ENCODE peak calls at places on chromosome 15, in six cellular contexts. J is endothelial cell, S is cardiac fibroblast, T is fibroblast of pulmonary artery, W is AG09319, E is lower leg skin. N is an unnamed sample.

GRCh38 chr15:66803182-66803729 is 101.2 kb downstream of the SMAD6 start:
- DNase-seq in J (peak), S (peak), T (peak), W (peak), E (peak), N (peak)

GRCh38 chr15:65638681-65639089 is 16.9 kb downstream of the SLC24A1 start:
- DNase-seq in J (peak), S (peak), T (peak), W (peak), E (no peak), N (peak)

GRCh38 chr15:90047956-90048575 is 46.9 kb downstream of the ZNF710 start:
- DNase-seq in J (no peak), S (no peak), T (no peak), W (no peak), E (no peak), N (no peak)

GRCh38 chr15:60044636-60045273 is 40.6 kb downstream of the FOXB1 start:
- DNase-seq in J (no peak), S (peak), T (no peak), W (no peak), E (no peak), N (no peak)

GRCh38 chr15:48925714-48926223 is 38.0 kb downstream of the SHC4 start:
- DNase-seq in J (no peak), S (peak), T (peak), W (peak), E (no peak), N (peak)

GRCh38 chr15:74776851-74777768 is 4.8 kb upstream of the CSK start:
- DNase-seq in J (peak), S (peak), T (no peak), W (no peak), E (no peak), N (no peak)

GRCh38 chr15:43253431-43254403 is 13.0 kb downstream of the TGM5 start:
- DNase-seq in J (no peak), S (peak), T (peak), W (no peak), E (peak), N (peak)

GRCh38 chr15:76904461-76905012 is 603 bp downstream of the SCAPER start:
- DNase-seq in J (peak), S (peak), T (no peak), W (no peak), E (peak), N (peak)

GRCh38 chr15:85639752-85640381 is 154.9 kb downstream of the KLHL25 start:
- DNase-seq in J (no peak), S (peak), T (peak), W (no peak), E (no peak), N (peak)

GRCh38 chr15:89385596-89386242 is 51.1 kb upstream of the POLG start:
- DNase-seq in J (no peak), S (no peak), T (no peak), W (no peak), E (no peak), N (peak)

GRCh38 chr15:95874625-95875024 is 455.9 kb upstream of the NR2F2 start:
- DNase-seq in J (no peak), S (no peak), T (no peak), W (no peak), E (no peak), N (no peak)

GRCh38 chr15:77837649-77838025 is 204.9 kb upstream of the LINGO1 start:
- DNase-seq in J (no peak), S (no peak), T (no peak), W (no peak), E (no peak), N (no peak)

GRCh38 chr15:94125698-94126097 is 105.7 kb upstream of the MCTP2 start:
- DNase-seq in J (no peak), S (no peak), T (no peak), W (no peak), E (no peak), N (no peak)

GRCh38 chr15:68653795-68654194 is 75.0 kb downstream of the CORO2B start:
- DNase-seq in J (no peak), S (no peak), T (no peak), W (no peak), E (no peak), N (no peak)

GRCh38 chr15:43104426-43104825 is 1.4 kb downstream of the UBR1 start:
- DNase-seq in J (no peak), S (peak), T (no peak), W (no peak), E (no peak), N (no peak)

GRCh38 chr15:67967871-67968423 is 86.2 kb upstream of the PIAS1 start:
- DNase-seq in J (peak), S (peak), T (peak), W (peak), E (peak), N (peak)

GRCh38 chr15:26721231-26721630 is 51.6 kb downstream of the GABRB3 start:
- DNase-seq in J (no peak), S (no peak), T (no peak), W (no peak), E (no peak), N (no peak)

N was measured in fibroblast of lung.